ENCODE peak calls at places on chromosomes 4 and X, in ten cellular contexts. F is pancreas, Z is aorta, O is endothelial cell of umbilical vein, A is LHCN-M2, S is Caco-2, X is brain microvascular endothelial cell, R is HT-29, M is left lung, H is astrocyte of the cerebellum. W is an unnamed sample.

GRCh38 chrX:46917634-46918033 is 5.4 kb downstream of the JADE3 start:
- DNase-seq in F (no peak), Z (no peak), O (no peak), A (no peak), S (no peak), X (no peak), R (no peak), M (no peak), H (no peak), W (no peak)

GRCh38 chrX:16649858-16650257 is at the start of gene S100G:
- DNase-seq in F (no peak), Z (no peak), O (no peak), A (no peak), S (no peak), X (no peak), R (no peak), M (no peak), H (no peak), W (no peak)

GRCh38 chr4:78616046-78616498 is 64.5 kb downstream of the ANXA3 start:
- DNase-seq in F (no peak), Z (no peak), O (no peak), A (peak), S (no peak), X (peak), R (no peak), M (no peak), H (no peak), W (no peak)

GRCh38 chr4:69907151-69907550 is 23.7 kb upstream of the CSN1S1 start:
- DNase-seq in F (no peak), Z (no peak), O (no peak), A (no peak), S (no peak), X (peak), R (no peak), M (no peak), H (no peak), W (no peak)

GRCh38 chr4:142324572-142324971 is 521.5 kb downstream of the INPP4B start:
- DNase-seq in F (no peak), Z (no peak), O (no peak), A (no peak), S (no peak), X (no peak), R (no peak), M (no peak), H (no peak), W (no peak)

GRCh38 chr4:129145222-129145730 is 49.3 kb downstream of the C4orf33 start:
- DNase-seq in F (no peak), Z (no peak), O (no peak), A (no peak), S (no peak), X (no peak), R (no peak), M (no peak), H (no peak), W (no peak)

GRCh38 chr4:187569871-187570270 is 425.7 kb upstream of the ZFP42 start:
- DNase-seq in F (no peak), Z (no peak), O (no peak), A (no peak), S (no peak), X (no peak), R (no peak), M (no peak), H (no peak), W (no peak)

GRCh38 chrX:46803140-46803539 is 33.7 kb upstream of the RP2 start:
- DNase-seq in F (no peak), Z (no peak), O (no peak), A (no peak), S (no peak), X (no peak), R (peak), M (no peak), H (no peak), W (no peak)

GRCh38 chr4:8682296-8682695 is 89.7 kb downstream of the CPZ start:
- DNase-seq in F (no peak), Z (no peak), O (no peak), A (no peak), S (no peak), X (no peak), R (no peak), M (no peak), H (no peak), W (no peak)

GRCh38 chr4:113444386-113444785 is 317.2 kb downstream of the CAMK2D start:
- DNase-seq in F (no peak), Z (no peak), O (peak), A (peak), S (no peak), X (no peak), R (no peak), M (no peak), H (peak), W (peak)

GRCh38 chrX:20197641-20198210 is 56.1 kb upstream of the EIF1AX start:
- DNase-seq in F (no peak), Z (no peak), O (no peak), A (no peak), S (no peak), X (no peak), R (no peak), M (no peak), H (no peak), W (no peak)

GRCh38 chrX:129792586-129793291 is 13.0 kb downstream of the SASH3 start:
- DNase-seq in F (no peak), Z (no peak), O (no peak), A (no peak), S (no peak), X (no peak), R (no peak), M (no peak), H (no peak), W (no peak)

GRCh38 chr4:53273726-53274125 is 92.1 kb downstream of the SCFD2 start:
- DNase-seq in F (no peak), Z (no peak), O (no peak), A (peak), S (no peak), X (peak), R (no peak), M (no peak), H (peak), W (peak)

GRCh38 chrX:148389629-148390028 is 110.8 kb upstream of the AFF2 start:
- DNase-seq in F (no peak), Z (no peak), O (no peak), A (no peak), S (no peak), X (no peak), R (no peak), M (no peak), H (no peak), W (no peak)

GRCh38 chr4:78058591-78059523 is 1.7 kb downstream of the FRAS1 start:
- DNase-seq in F (peak), Z (peak), O (peak), A (peak), S (peak), X (peak), R (peak), M (peak), H (no peak), W (peak)

GRCh38 chrX:15447985-15448639 is 45.0 kb downstream of the PIR start:
- DNase-seq in F (no peak), Z (no peak), O (no peak), A (peak), S (no peak), X (no peak), R (no peak), M (no peak), H (no peak), W (no peak)

GRCh38 chrX:20320461-20321159 is 53.9 kb upstream of the RPS6KA3 start:
- DNase-seq in F (no peak), Z (no peak), O (no peak), A (no peak), S (no peak), X (no peak), R (no peak), M (no peak), H (no peak), W (no peak)

GRCh38 chr4:13533670-13534343 is 10.5 kb downstream of the NKX3-2 start:
- DNase-seq in F (no peak), Z (no peak), O (no peak), A (no peak), S (no peak), X (no peak), R (no peak), M (no peak), H (no peak), W (no peak)

GRCh38 chrX:132467029-132467428 is 21.8 kb downstream of the MBNL3 start:
- DNase-seq in F (no peak), Z (no peak), O (no peak), A (no peak), S (no peak), X (no peak), R (peak), M (no peak), H (no peak), W (no peak)

GRCh38 chr4:105306158-105306781 is 159.6 kb downstream of the TET2 start:
- DNase-seq in F (no peak), Z (no peak), O (no peak), A (no peak), S (no peak), X (peak), R (no peak), M (peak), H (no peak), W (peak)

GRCh38 chr4:184787766-184788503 is 37.8 kb downstream of the ACSL1 start:
- DNase-seq in F (no peak), Z (no peak), O (peak), A (no peak), S (no peak), X (no peak), R (no peak), M (no peak), H (no peak), W (no peak)

GRCh38 chr4:137238456-137238855 is 293.8 kb downstream of the PCDH18 start:
- DNase-seq in F (no peak), Z (no peak), O (no peak), A (no peak), S (no peak), X (no peak), R (no peak), M (no peak), H (no peak), W (no peak)

GRCh38 chr4:111398906-111399330 is 746.3 kb upstream of the FAM241A start:
- DNase-seq in F (no peak), Z (no peak), O (no peak), A (peak), S (no peak), X (no peak), R (no peak), M (no peak), H (no peak), W (no peak)

GRCh38 chr4:182280439-182281111 is 37.4 kb downstream of the TENM3 start:
- DNase-seq in F (no peak), Z (no peak), O (no peak), A (peak), S (no peak), X (peak), R (no peak), M (no peak), H (no peak), W (no peak)

GRCh38 chr4:140937866-140938265 is 181.7 kb upstream of the TBC1D9 start:
- DNase-seq in F (no peak), Z (no peak), O (no peak), A (peak), S (no peak), X (peak), R (no peak), M (no peak), H (no peak), W (peak)

GRCh38 chr4:181760560-181760959 is 482.6 kb upstream of the TENM3 start:
- DNase-seq in F (no peak), Z (no peak), O (no peak), A (no peak), S (no peak), X (no peak), R (no peak), M (no peak), H (no peak), W (no peak)